ENCODE peak calls at places on chromosome 2, in four cellular contexts. G is hepatocyte, K is GM23248, P is neural progenitor cell. Z is an unnamed sample.

GRCh38 chr2:209805351-209805750 is 33.7 kb downstream of the UNC80 start:
- DNase-seq in G (no peak), K (no peak), P (no peak), Z (no peak)

GRCh38 chr2:131122496-131122895 is 17.4 kb downstream of the PLEKHB2 start:
- DNase-seq in G (no peak), K (no peak), P (no peak), Z (no peak)

GRCh38 chr2:9678554-9678953 is 47.8 kb upstream of the YWHAQ start:
- DNase-seq in G (no peak), K (no peak), P (no peak), Z (no peak)

GRCh38 chr2:45612741-45613140 is 1.7 kb upstream of the SRBD1 start:
- DNase-seq in G (no peak), K (peak; percentile 50), P (no peak), Z (no peak)

GRCh38 chr2:43086451-43087221 is 139.8 kb downstream of the ZFP36L2 start:
- DNase-seq in G (peak; percentile 88), K (peak; percentile 99), P (peak; percentile 31), Z (peak; percentile 86)

GRCh38 chr2:72561621-72562318 is 264.1 kb downstream of the EXOC6B start:
- DNase-seq in G (peak; percentile 21), K (peak; percentile 77), P (no peak), Z (peak; percentile 43)

GRCh38 chr2:184053326-184053725 is 545.0 kb upstream of the ZNF804A start:
- DNase-seq in G (no peak), K (no peak), P (no peak), Z (no peak)

GRCh38 chr2:133422946-133423345 is 145.3 kb downstream of the NCKAP5 start:
- DNase-seq in G (no peak), K (peak; percentile 50), P (no peak), Z (peak; percentile 81)

GRCh38 chr2:176650101-176650500 is 380.9 kb downstream of the MTX2 start:
- DNase-seq in G (no peak), K (no peak), P (no peak), Z (peak; percentile 68)

GRCh38 chr2:169066817-169067356 is 2.5 kb upstream of the DHRS9 start:
- DNase-seq in G (no peak), K (no peak), P (no peak), Z (no peak)

GRCh38 chr2:176128172-176129012 is 1.1 kb upstream of the HOXD8 start:
- DNase-seq in G (no peak), K (peak; percentile 71), P (peak; percentile 68), Z (peak; percentile 81)

GRCh38 chr2:240865391-240865790 is 3.2 kb upstream of the AGXT start:
- DNase-seq in G (no peak), K (no peak), P (no peak), Z (no peak)

GRCh38 chr2:121697108-121697631 is 39.5 kb downstream of the NIFK start:
- DNase-seq in G (no peak), K (peak; percentile 44), P (no peak), Z (no peak)

GRCh38 chr2:222309361-222309760 is 10.6 kb upstream of the PAX3 start:
- DNase-seq in G (no peak), K (no peak), P (no peak), Z (no peak)

GRCh38 chr2:113888641-113889470 is 1.0 kb upstream of the ACTR3 start:
- DNase-seq in G (peak; percentile 75), K (no peak), P (no peak), Z (no peak)

GRCh38 chr2:191593622-191594416 is 84.1 kb upstream of the NABP1 start:
- DNase-seq in G (no peak), K (peak; percentile 87), P (no peak), Z (no peak)

GRCh38 chr2:8671176-8671575 is 10.7 kb upstream of the ID2 start:
- DNase-seq in G (no peak), K (no peak), P (no peak), Z (no peak)

GRCh38 chr2:226730487-226730886 is 69.1 kb downstream of the IRS1 start:
- DNase-seq in G (no peak), K (no peak), P (peak; percentile 42), Z (no peak)

GRCh38 chr2:236629961-236630872 is 60.6 kb downstream of the ACKR3 start:
- DNase-seq in G (no peak), K (no peak), P (no peak), Z (no peak)

GRCh38 chr2:236632295-236633218 is 62.9 kb downstream of the ACKR3 start:
- DNase-seq in G (no peak), K (no peak), P (no peak), Z (no peak)

GRCh38 chr2:236633764-236634163 is 64.1 kb downstream of the ACKR3 start:
- DNase-seq in G (no peak), K (no peak), P (no peak), Z (no peak)

GRCh38 chr2:236633219-236633570 is 63.6 kb downstream of the ACKR3 start:
- DNase-seq in G (no peak), K (no peak), P (no peak), Z (no peak)

GRCh38 chr2:236631361-236632291 is 62.0 kb downstream of the ACKR3 start:
- DNase-seq in G (peak; percentile 67), K (peak; percentile 55), P (no peak), Z (no peak)
- H3K27ac ChIP-seq in G (peak overlapping the region; percentile 42), K (no peak overlapping the region), P (no peak overlapping the region), Z (no peak overlapping the region)

GRCh38 chr2:76472946-76473345 is 762.2 kb upstream of the GCFC2 start:
- DNase-seq in G (no peak), K (no peak), P (no peak), Z (no peak)

GRCh38 chr2:76478636-76479035 is 767.9 kb upstream of the GCFC2 start:
- DNase-seq in G (no peak), K (no peak), P (no peak), Z (no peak)
- H3K4me3 ChIP-seq in G (no peak overlapping the region), K (no peak overlapping the region), P (no peak overlapping the region), Z (no peak overlapping the region)

DNA sequence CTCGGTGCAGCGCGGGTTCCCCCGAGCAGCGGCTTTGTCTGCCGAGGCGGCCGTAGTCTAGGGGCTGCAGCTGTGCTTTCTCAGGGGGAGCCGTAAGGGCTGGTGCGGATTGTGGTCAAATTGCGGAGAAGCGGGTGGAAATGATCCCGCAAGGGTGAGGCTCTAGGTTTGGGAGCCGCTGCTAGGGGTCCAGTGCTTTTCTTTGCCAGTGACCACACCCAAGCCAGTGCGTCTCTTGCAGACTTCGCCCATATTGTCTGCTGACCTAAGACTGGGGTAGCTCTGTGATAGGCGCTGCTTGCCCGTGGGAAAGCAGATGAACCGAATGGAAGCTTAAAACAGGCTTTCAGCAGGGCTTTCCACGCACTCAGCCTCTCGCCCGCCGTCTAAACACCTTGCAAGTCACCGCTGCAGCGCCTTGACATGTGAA is 2.1 kb downstream of the DPYSL5 start:
- DNase-seq in G (no peak), K (no peak), P (peak; percentile 68), Z (no peak)
- TF ChIP-seq EZH2 in G (peak; percentile 29), K (peak; percentile 27), P (no peak), Z (no peak)

GRCh38 chr2:11750917-11751316 is 4.5 kb downstream of the LPIN1 start:
- DNase-seq in G (no peak), K (no peak), P (no peak), Z (no peak)
- H3K27ac ChIP-seq in G (no peak overlapping the region), K (no peak overlapping the region), P (no peak overlapping the region), Z (no peak overlapping the region)

DNA sequence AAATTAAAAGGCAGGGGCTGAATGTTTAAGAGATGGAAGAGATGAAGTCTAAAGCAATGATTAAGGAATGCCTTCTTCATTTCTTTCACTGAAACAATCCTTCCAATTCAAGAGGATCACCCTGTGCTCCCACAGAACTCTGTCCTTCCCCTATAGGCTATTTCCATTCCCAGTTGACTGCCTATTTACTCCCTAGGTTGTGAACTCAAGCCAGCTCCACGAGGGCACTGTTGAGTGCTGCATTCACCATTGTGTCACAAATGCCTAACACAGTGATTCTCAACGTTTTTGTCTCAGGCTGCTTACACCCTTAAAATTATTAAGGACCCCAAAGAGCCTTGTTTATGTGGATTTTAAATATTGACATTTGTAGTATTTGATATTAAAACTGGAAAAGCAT is 112.4 kb downstream of the AOX1 start:
- DNase-seq in G (no peak), K (no peak), P (peak; percentile 39), Z (no peak)
- H3K4me3 ChIP-seq in G (no peak overlapping the region), K (no peak overlapping the region), P (no peak overlapping the region), Z (no peak overlapping the region)

GRCh38 chr2:199469514-199470360 is 12.0 kb upstream of the SATB2 start:
- DNase-seq in G (no peak), K (no peak), P (peak; percentile 18), Z (no peak)

GRCh38 chr2:199470361-199470671 is 12.6 kb upstream of the SATB2 start:
- DNase-seq in G (no peak), K (no peak), P (no peak), Z (no peak)

GRCh38 chr2:199471443-199472057 is 13.8 kb upstream of the SATB2 start:
- DNase-seq in G (peak; percentile 86), K (peak; percentile 89), P (peak; percentile 93), Z (peak; percentile 73)

GRCh38 chr2:199468561-199469513 is 11.1 kb upstream of the SATB2 start:
- DNase-seq in G (peak; percentile 20), K (no peak), P (peak; percentile 80), Z (no peak)

GRCh38 chr2:199470672-199471442 is 13.1 kb upstream of the SATB2 start:
- DNase-seq in G (no peak), K (peak; percentile 26), P (peak; percentile 45), Z (no peak)
- TF ChIP-seq EZH2 in G (peak; percentile 45), K (no peak), P (peak; percentile 90), Z (no peak)